ENCODE peak calls at places on chromosomes 16 and 17, in five cellular contexts. C, V, D, H and P are unnamed samples.

GRCh38 chr17:39231091-39231561 is 5.4 kb upstream of the STAC2 start:
- DNase-seq in H (peak), D (no peak), C (no peak), V (no peak), P (no peak)

GRCh38 chr16:53043986-53044571 is 8.6 kb downstream of the CHD9NB start:
- DNase-seq in H (peak), V (no peak), C (peak), D (no peak), P (no peak)

GRCh38 chr16:72104905-72105304 is 11.3 kb downstream of the DHX38 start:
- DNase-seq in C (no peak), D (no peak), V (no peak), H (no peak), P (no peak)

GRCh38 chr16:56258508-56259424 is 67.5 kb downstream of the GNAO1 start:
- DNase-seq in H (no peak), D (no peak), C (no peak), V (no peak), P (no peak)

GRCh38 chr16:4339455-4339854 is 11.7 kb downstream of the PAM16 start:
- DNase-seq in C (no peak), V (no peak), D (no peak), H (no peak), P (no peak)

GRCh38 chr17:34313164-34313563 is 6.1 kb upstream of the CCL8 start:
- DNase-seq in D (no peak), C (no peak), H (no peak), V (no peak), P (no peak)

GRCh38 chr16:88617268-88618031 is 20.9 kb upstream of the IL17C start:
- DNase-seq in C (no peak), H (peak), D (no peak), V (no peak), P (no peak)

GRCh38 chr17:61532818-61533217 is 58.2 kb downstream of the NACA2 start:
- DNase-seq in D (no peak), H (no peak), C (no peak), V (no peak), P (no peak)

GRCh38 chr17:8122391-8122922 is 1.4 kb downstream of the HES7 start:
- DNase-seq in C (no peak), V (no peak), H (peak), D (no peak), P (no peak)

GRCh38 chr17:4808378-4808767 is 1.4 kb downstream of the PLD2 start:
- DNase-seq in D (peak), C (peak), V (peak), H (no peak), P (no peak)

GRCh38 chr16:57592591-57593003 is 35.8 kb upstream of the ADGRG1 start:
- DNase-seq in V (no peak), H (no peak), D (no peak), C (peak), P (no peak)

GRCh38 chr17:20991276-20992037 is 51.4 kb downstream of the USP22 start:
- DNase-seq in C (no peak), D (no peak), V (no peak), H (no peak), P (no peak)

DNA sequence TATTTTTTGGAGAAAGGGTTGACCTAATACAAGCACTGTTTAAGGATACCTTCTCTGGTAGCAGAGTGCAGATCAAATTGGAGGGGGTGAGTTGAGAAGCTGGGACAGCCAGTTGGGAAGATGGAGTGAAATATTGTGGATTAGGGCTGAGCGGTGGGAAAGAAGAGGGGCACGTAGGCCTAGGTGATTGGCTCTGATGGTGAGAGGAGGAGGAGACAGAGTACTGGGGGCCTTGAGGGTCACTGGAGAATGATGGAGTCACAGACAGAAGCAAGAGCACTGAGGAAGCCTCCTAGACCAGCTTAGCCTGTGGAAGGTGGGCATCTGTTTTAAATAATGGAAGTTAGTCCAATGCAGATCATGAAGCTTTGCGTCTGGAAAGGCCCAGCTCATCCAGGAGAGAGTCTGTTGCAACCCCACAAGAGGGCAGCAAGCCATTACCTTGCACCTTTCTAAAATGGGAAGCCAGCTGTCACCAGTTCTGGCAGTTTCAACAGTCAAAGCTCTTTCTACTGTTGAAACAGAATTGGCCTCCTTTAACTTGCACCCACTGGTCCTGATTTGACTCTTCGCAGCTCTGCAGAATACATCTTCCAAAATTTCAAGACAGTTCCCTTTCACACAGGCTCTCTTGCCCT is 11.8 kb downstream of the SLC9A5 start:
- DNase-seq in V (no peak), H (peak), C (peak), D (no peak), P (peak)
- TF ChIP-seq CTCF in V (peak), H (peak), C (peak), D (peak), P (peak)

DNA sequence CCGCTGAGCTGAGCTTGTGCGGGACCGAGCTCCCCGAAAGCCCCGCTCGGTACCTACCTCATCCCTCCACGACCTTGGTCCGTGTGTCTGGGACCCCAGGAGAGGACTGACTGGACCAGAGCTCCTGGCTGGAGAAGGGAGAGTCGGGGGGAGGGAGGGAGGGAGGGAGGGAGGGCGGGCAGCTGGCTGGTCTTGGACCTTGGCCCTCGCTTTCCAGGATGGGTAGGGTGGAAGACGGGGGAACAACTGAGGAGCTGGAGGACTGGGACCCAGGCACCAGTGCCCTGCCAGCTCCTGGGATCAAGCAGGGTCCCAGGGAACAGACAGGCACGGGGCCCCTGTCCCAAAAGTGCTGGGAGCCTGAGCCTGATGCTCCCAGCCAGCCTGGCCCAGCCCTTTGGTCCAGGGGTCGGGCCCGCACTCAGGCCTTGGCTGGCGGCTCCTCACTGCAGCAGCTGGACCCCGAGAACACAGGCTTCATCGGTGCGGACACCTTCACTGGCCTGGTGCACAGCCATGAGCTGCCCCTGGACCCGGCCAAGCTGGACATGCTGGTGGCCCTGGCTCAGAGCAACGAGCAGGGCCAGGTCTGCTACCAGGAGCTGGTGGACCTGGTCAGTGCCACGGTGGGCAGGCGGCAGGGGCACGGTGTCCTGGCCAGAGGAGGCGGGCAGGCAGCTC is 553 bp downstream of the RHBDL1 start:
- DNase-seq in V (no peak), D (no peak), H (peak), C (no peak), P (no peak)
- H3K4me3 ChIP-seq in V (no peak), D (peak), H (no peak), C (no peak), P (no peak)

DNA sequence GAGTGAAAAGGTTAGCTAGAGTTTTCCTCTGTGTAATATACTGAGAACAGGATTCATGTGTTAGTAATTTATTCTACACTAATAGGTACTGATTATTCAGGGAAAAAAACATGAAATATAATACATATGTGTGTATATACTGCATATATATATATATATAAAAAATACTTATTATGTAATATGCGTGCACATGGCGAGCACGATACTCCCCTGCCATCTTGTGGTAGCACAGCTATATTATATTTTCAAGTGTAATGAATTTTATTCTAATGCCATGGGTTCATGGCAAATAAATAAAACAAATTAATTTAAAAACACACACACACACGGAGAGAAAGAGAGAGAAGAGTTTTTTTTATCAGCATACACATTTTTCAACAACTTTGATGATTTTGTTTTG is 460.6 kb downstream of the KCNJ2 start:
- DNase-seq in C (no peak), V (no peak), H (no peak), D (no peak), P (no peak)
- TF ChIP-seq CTCF in C (no peak), V (no peak), H (peak), D (peak), P (no peak)

GRCh38 chr16:89712476-89712805 is 8.3 kb downstream of the VPS9D1 start:
- DNase-seq in V (no peak), H (peak), D (no peak), C (no peak), P (no peak)
- H3K4me3 ChIP-seq in V (no peak), H (peak), D (no peak), C (no peak), P (peak)

GRCh38 chr17:28720247-28720996 is 637 bp downstream of the RPL23A start:
- DNase-seq in H (no peak), C (no peak), V (no peak), D (no peak), P (no peak)
- TF ChIP-seq CTCF in H (peak), C (no peak), V (no peak), D (no peak), P (no peak)

GRCh38 chr17:28056276-28056620 is 13.8 kb downstream of the NLK start:
- DNase-seq in H (no peak), V (no peak), C (no peak), D (no peak), P (no peak)
- H3K4me3 ChIP-seq in H (no peak), V (no peak), C (no peak), D (no peak), P (no peak)

GRCh38 chr17:27293359-27293897 is 486 bp upstream of the WSB1 start:
- DNase-seq in V (no peak), D (peak), C (peak), H (no peak), P (no peak)

GRCh38 chr17:27295945-27296344 is 2.0 kb downstream of the WSB1 start:
- DNase-seq in D (no peak), C (no peak), H (no peak), V (no peak), P (no peak)

GRCh38 chr17:27296427-27296979 is 2.6 kb downstream of the WSB1 start:
- DNase-seq in V (no peak), D (no peak), H (peak), C (no peak), P (no peak)

GRCh38 chr17:27294689-27295630 is 1.0 kb downstream of the WSB1 start:
- DNase-seq in D (no peak), C (peak), H (peak), V (peak), P (peak)

GRCh38 chr17:27293898-27294688 is at the start of gene WSB1:
- DNase-seq in V (peak), H (peak), D (peak), C (peak), P (peak)
- TF ChIP-seq CTCF in V (peak), H (peak), D (peak), C (no peak), P (no peak)

GRCh38 chr17:76170114-76170513 is 29.1 kb upstream of the FOXJ1 start:
- DNase-seq in V (no peak), C (no peak), H (no peak), D (no peak), P (no peak)
- H3K4me3 ChIP-seq in V (no peak), C (no peak), H (no peak), D (no peak), P (no peak)

GRCh38 chr16:17544785-17545184 is 74.0 kb upstream of the XYLT1 start:
- DNase-seq in C (no peak), V (no peak), D (no peak), H (no peak), P (no peak)
- TF ChIP-seq CTCF in C (no peak), V (peak), D (no peak), H (no peak), P (peak)

DNA sequence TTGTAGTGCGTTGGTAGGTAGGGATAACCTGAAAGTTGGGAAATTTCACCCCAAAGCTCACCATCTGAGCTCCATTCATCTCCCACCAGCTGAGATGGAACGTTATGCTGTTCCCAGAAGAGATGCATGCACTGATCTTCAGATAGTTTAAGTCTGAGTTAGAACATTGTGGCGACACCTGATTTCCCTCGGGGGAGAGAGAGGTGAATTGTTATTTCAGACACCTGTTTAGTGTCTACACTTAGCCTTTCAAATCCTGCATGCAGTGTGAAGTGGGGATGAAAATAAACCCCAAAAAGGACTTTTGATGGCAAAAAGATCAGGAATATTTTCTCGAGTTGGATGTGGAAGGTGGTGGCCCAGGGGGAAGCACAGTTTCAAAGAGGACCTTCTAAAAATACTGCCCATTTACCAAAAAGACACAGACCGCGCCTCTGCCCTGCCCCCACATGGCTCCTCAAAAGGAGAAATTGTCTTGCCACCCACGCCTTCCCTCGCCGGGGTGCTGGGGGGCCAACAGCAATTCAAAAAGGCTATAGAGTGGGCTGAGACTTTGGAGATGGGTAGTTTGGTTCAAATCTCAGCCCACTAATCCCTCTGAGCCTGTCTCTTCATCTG is 11.4 kb downstream of the CIITA start:
- DNase-seq in V (no peak), H (no peak), C (peak), D (no peak), P (no peak)
- H3K4me3 ChIP-seq in V (no peak), H (no peak), C (no peak), D (no peak), P (no peak)